ENCODE peak calls at places on chromosome 1, in seven cellular contexts. W, B, F, P, G, D and N are unnamed samples.

GRCh38 chr1:154784924-154785531 is 85.1 kb downstream of the KCNN3 start:
- DNase-seq in W (no peak), B (no peak), F (no peak), P (no peak), G (peak), D (no peak), N (no peak)

GRCh38 chr1:202017385-202018225 is 7.2 kb downstream of the ELF3 start:
- DNase-seq in W (no peak), B (no peak), F (peak), P (peak), G (no peak), D (no peak), N (no peak)

GRCh38 chr1:89286549-89287181 is 14.0 kb upstream of the GBP5 start:
- DNase-seq in W (no peak), B (no peak), F (no peak), P (no peak), G (no peak), D (no peak), N (no peak)

GRCh38 chr1:27972141-27972540 is 12.4 kb downstream of the XKR8 start:
- DNase-seq in W (no peak), B (no peak), F (no peak), P (no peak), G (no peak), D (no peak), N (no peak)

GRCh38 chr1:85340427-85340826 is 64.0 kb upstream of the BCL10 start:
- DNase-seq in W (no peak), B (no peak), F (no peak), P (no peak), G (no peak), D (no peak), N (no peak)

GRCh38 chr1:194297999-194298598 is 1111.7 kb upstream of the B3GALT2 start:
- DNase-seq in W (no peak), B (no peak), F (no peak), P (no peak), G (no peak), D (no peak), N (no peak)

GRCh38 chr1:172704446-172705176 is 45.7 kb downstream of the FASLG start:
- DNase-seq in W (no peak), B (no peak), F (no peak), P (no peak), G (no peak), D (no peak), N (no peak)

GRCh38 chr1:46817814-46818213 is 19.0 kb downstream of the CYP4B1 start:
- DNase-seq in W (no peak), B (no peak), F (no peak), P (no peak), G (no peak), D (peak), N (no peak)

GRCh38 chr1:215417122-215417521 is 150.0 kb upstream of the KCTD3 start:
- DNase-seq in W (no peak), B (peak), F (no peak), P (no peak), G (no peak), D (no peak), N (no peak)

GRCh38 chr1:5973771-5974170 is 18.5 kb downstream of the NPHP4 start:
- DNase-seq in W (no peak), B (no peak), F (no peak), P (no peak), G (peak), D (peak), N (no peak)

GRCh38 chr1:171661076-171661650 is 8.7 kb upstream of the MYOC start:
- DNase-seq in W (no peak), B (no peak), F (no peak), P (no peak), G (no peak), D (no peak), N (no peak)

GRCh38 chr1:178690496-178690895 is 34.5 kb upstream of the RALGPS2 start:
- DNase-seq in W (no peak), B (no peak), F (no peak), P (no peak), G (no peak), D (no peak), N (no peak)

GRCh38 chr1:152880907-152881306 is 2.8 kb downstream of the SMCP start:
- DNase-seq in W (no peak), B (no peak), F (no peak), P (no peak), G (no peak), D (no peak), N (no peak)

GRCh38 chr1:152879559-152880198 is 1.6 kb downstream of the SMCP start:
- DNase-seq in W (no peak), B (no peak), F (no peak), P (no peak), G (no peak), D (peak), N (no peak)

GRCh38 chr1:152876827-152877226 is 1.3 kb upstream of the SMCP start:
- DNase-seq in W (no peak), B (no peak), F (no peak), P (no peak), G (no peak), D (no peak), N (no peak)

GRCh38 chr1:152880316-152880715 is 2.2 kb downstream of the SMCP start:
- DNase-seq in W (no peak), B (no peak), F (no peak), P (no peak), G (no peak), D (no peak), N (no peak)

GRCh38 chr1:152878042-152878441 is at the start of gene SMCP:
- DNase-seq in W (no peak), B (no peak), F (no peak), P (no peak), G (no peak), D (no peak), N (no peak)
- TF ChIP-seq CTCF in W (no peak), B (peak), F (peak), P (no peak), G (no peak), D (no peak), N (no peak)

GRCh38 chr1:179872558-179872957 is 5.0 kb downstream of the TOR1AIP2 start:
- DNase-seq in W (no peak), B (no peak), F (no peak), P (no peak), G (no peak), D (no peak), N (no peak)
- H3K4me3 ChIP-seq in W (no peak), B (no peak), F (no peak), P (no peak), G (no peak), D (no peak), N (no peak)

GRCh38 chr1:67771152-67771551 is 62.1 kb downstream of the GNG12 start:
- DNase-seq in W (no peak), B (peak), F (no peak), P (no peak), G (no peak), D (no peak), N (peak)
- TF ChIP-seq CTCF in W (no peak), B (no peak), F (no peak), P (peak), G (no peak), D (no peak), N (peak)

GRCh38 chr1:151085953-151086559 is 15.5 kb downstream of the GABPB2 start:
- DNase-seq in W (no peak), B (no peak), F (no peak), P (no peak), G (no peak), D (peak), N (no peak)
- H3K4me3 ChIP-seq in W (no peak), B (no peak), F (no peak), P (no peak), G (no peak), D (no peak), N (no peak)